ENCODE peak calls at places on chromosomes 11 and 22, in nine cellular contexts. M is suprapubic skin, G is right lobe of liver, W is ovary, O is prostate gland, X is A549, I is spleen, U is esophagus squamous epithelium, S is transverse colon. Y is an unnamed sample. For H3K4me1, the result is how much of the 10 kb centered on the place peaks cover.

GRCh38 chr11:100684101-100685065 is 2.7 kb upstream of the ARHGAP42 start:
- DNase-seq in I (no peak), U (no peak), S (no peak), G (no peak), M (no peak), W (no peak), X (no peak), O (no peak), Y (no peak)

GRCh38 chr11:46308632-46309419 is 31.4 kb downstream of the CREB3L1 start:
- DNase-seq in O (peak), I (peak), W (peak), M (no peak), G (peak), S (peak), U (no peak), X (peak), Y (peak)

GRCh38 chr11:124602193-124602592 is 9.0 kb upstream of the PANX3 start:
- DNase-seq in W (no peak), S (no peak), O (no peak), G (no peak), I (no peak), U (no peak), X (no peak), M (no peak), Y (no peak)

GRCh38 chr22:19679476-19680099 is 34.7 kb upstream of the SEPTIN5 start:
- DNase-seq in S (peak), G (peak), X (peak), I (peak), O (no peak), M (no peak), U (no peak), W (peak), Y (peak)

GRCh38 chr11:60125962-60126585 is 37.6 kb downstream of the MS4A2 start:
- DNase-seq in M (no peak), X (no peak), G (no peak), W (no peak), S (no peak), U (no peak), I (no peak), O (no peak), Y (no peak)

GRCh38 chr22:40588726-40589125 is 47.8 kb downstream of the MRTFA start:
- DNase-seq in I (no peak), G (peak), O (no peak), X (no peak), U (no peak), M (no peak), W (no peak), S (no peak), Y (no peak)

GRCh38 chr11:34305095-34305692 is 52.6 kb downstream of the ABTB2 start:
- DNase-seq in X (no peak), S (no peak), U (no peak), W (no peak), I (no peak), G (no peak), O (peak), M (no peak), Y (no peak)

GRCh38 chr11:70470127-70470526 is 71.8 kb downstream of the CTTN start:
- DNase-seq in M (no peak), I (no peak), U (no peak), G (no peak), O (no peak), X (no peak), S (no peak), W (no peak), Y (peak)

GRCh38 chr11:76237914-76238313 is 31.6 kb upstream of the WNT11 start:
- DNase-seq in S (no peak), M (no peak), O (no peak), W (no peak), U (no peak), I (no peak), X (peak), G (no peak), Y (no peak)

GRCh38 chr11:112620621-112621394 is 340.4 kb upstream of the NCAM1 start:
- DNase-seq in I (no peak), U (no peak), G (no peak), X (no peak), O (no peak), W (no peak), S (no peak), M (no peak), Y (no peak)

GRCh38 chr11:8262552-8263108 is 1.0 kb downstream of the LMO1 start:
- DNase-seq in W (peak), I (peak), X (peak), S (peak), G (no peak), M (no peak), U (no peak), O (peak), Y (peak)

GRCh38 chr11:128933481-128934178 is 9.0 kb downstream of the TP53AIP1 start:
- DNase-seq in S (no peak), G (no peak), X (no peak), W (no peak), M (no peak), O (no peak), U (no peak), I (no peak), Y (no peak)

GRCh38 chr11:135008412-135008811 is 596.4 kb upstream of the B3GAT1 start:
- DNase-seq in G (no peak), O (no peak), W (no peak), X (no peak), I (no peak), M (no peak), S (no peak), U (no peak), Y (no peak)

GRCh38 chr11:62573006-62573591 is 592 bp downstream of the EEF1G start:
- DNase-seq in I (no peak), W (no peak), M (no peak), O (no peak), X (no peak), G (peak), U (no peak), S (no peak), Y (no peak)

GRCh38 chr11:73856001-73856663 is 20.5 kb downstream of the COA4 start:
- DNase-seq in S (no peak), M (no peak), U (no peak), W (no peak), G (no peak), O (no peak), I (no peak), X (no peak), Y (no peak)

GRCh38 chr11:46345131-46345597 is 2.1 kb upstream of the DGKZ start:
- DNase-seq in M (no peak), G (peak), I (peak), X (no peak), W (no peak), S (peak), U (no peak), O (peak), Y (no peak)

GRCh38 chr11:40281055-40281580 is 1178.3 kb downstream of the LRRC4C start:
- DNase-seq in W (no peak), O (no peak), U (no peak), S (no peak), M (no peak), X (no peak), G (no peak), I (no peak), Y (no peak)

GRCh38 chr22:16815073-16815472 is 10.1 kb downstream of the XKR3 start:
- DNase-seq in W (no peak), I (no peak), U (no peak), X (no peak), O (no peak), S (no peak), G (no peak), M (no peak), Y (no peak)

GRCh38 chr11:123531325-123531724 is 101.3 kb downstream of the GRAMD1B start:
- DNase-seq in I (no peak), X (no peak), W (no peak), U (no peak), G (no peak), S (no peak), M (no peak), O (no peak), Y (no peak)

GRCh38 chr11:76694664-76695063 is 24.1 kb upstream of the LRRC32 start:
- DNase-seq in X (no peak), I (no peak), U (no peak), O (no peak), S (no peak), W (no peak), G (no peak), M (no peak), Y (no peak)

GRCh38 chr11:23957309-23957708 is 539.5 kb upstream of the LUZP2 start:
- DNase-seq in I (no peak), U (no peak), O (no peak), W (no peak), X (no peak), M (no peak), G (no peak), S (no peak), Y (no peak)

GRCh38 chr22:49748514-49748913 is 79.2 kb downstream of the BRD1 start:
- DNase-seq in W (no peak), S (no peak), U (no peak), X (no peak), O (no peak), I (no peak), G (no peak), M (no peak), Y (no peak)

DNA sequence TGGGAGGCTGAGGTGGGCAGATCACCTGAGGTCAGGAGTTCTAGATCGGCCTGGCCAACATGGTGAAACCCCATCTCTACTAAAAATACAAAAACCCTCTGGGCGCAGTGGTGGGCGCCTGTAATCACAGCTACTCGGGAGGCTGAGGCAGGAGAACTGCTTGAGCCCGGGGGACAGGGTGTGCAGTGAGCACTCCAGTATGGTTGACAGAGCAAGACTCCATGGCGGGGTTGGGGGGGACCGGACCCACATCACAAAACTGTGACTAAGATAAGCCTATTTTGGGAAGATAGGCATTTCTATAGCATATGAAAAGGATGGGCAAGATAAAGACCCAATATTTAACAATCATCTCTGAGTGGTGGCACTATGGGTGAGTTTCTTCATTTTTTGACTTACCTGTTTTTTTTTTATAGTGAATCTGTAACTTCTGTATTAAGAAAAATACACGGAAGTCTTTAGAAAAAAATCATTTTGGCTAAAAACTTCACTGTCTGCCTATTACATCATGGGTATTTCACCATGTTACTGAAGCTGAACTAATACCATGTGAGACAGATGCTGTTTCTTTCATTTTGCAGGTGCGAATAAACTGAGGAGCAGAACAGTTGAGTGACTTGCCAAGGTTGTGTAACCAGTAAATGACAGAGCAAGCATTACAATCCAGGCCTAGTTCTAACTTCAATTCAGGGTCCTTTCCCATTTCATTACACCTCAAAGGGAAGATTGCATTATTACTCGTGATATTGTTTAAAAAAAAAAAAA is 2.5 kb downstream of the CELF1 start:
- DNase-seq in W (no peak), X (no peak), S (no peak), M (no peak), U (no peak), I (peak), G (no peak), O (no peak), Y (peak)
- H3K4me1 ChIP-seq in W (under half), X (under half), S (under half), M (half or more), U (half or more), I (under half), G (under half), O (under half), Y (half or more)

GRCh38 chr11:15629690-15630321 is 515.1 kb downstream of the INSC start:
- DNase-seq in G (peak), O (no peak), U (no peak), I (no peak), S (peak), X (no peak), W (no peak), M (no peak), Y (no peak)
- TF ChIP-seq CTCF in G (peak), O (no peak), U (no peak), I (peak), S (peak), X (no peak), W (no peak), M (no peak), Y (no peak)

GRCh38 chr11:35662649-35663407 is at the start of gene TRIM44:
- DNase-seq in G (peak), X (peak), O (peak), M (peak), W (peak), I (peak), U (peak), S (peak), Y (peak)
- TF ChIP-seq POLR2A in G (peak), X (peak), O (no peak), M (peak), W (peak), I (peak), U (no peak), S (peak), Y (peak)

GRCh38 chr22:45775062-45775461 is 103.4 kb downstream of the ATXN10 start:
- DNase-seq in O (no peak), U (no peak), I (no peak), W (no peak), G (no peak), M (no peak), X (no peak), S (no peak), Y (no peak)
- H3K4me1 ChIP-seq in O (under half), U (under half), I (under half), W (under half), G (under half), M (under half), X (half or more), S (under half), Y (under half)

DNA sequence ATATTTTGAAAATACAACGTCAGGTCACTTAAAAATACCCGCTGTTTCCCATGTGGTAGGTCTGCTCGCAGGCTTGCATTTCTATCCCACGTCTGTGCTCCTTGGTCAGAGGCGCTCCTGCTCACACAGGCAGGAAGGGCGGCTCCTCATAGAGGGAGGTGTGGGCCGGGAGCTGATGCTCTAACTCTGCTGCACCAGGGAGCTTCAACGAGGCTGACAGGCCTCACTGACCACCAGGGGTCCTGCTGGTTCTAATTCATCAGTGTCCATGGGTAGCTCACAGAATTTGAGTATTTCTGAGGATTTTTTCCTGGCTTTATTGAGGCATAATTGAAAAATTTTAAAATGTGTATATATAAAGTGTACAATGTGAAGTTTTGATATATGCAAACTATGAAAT is 68.5 kb downstream of the PIWIL3 start:
- DNase-seq in W (no peak), G (no peak), S (no peak), O (no peak), U (no peak), I (no peak), X (no peak), M (no peak), Y (no peak)
- TF ChIP-seq CTCF in W (no peak), G (no peak), S (no peak), O (no peak), U (no peak), I (no peak), X (peak), M (no peak), Y (no peak)